ENCODE peak calls at places on chromosomes 16 and 17, in four cellular contexts. Q is K562, U is GM12878, J is WTC11. O is an unnamed sample.

GRCh38 chr17:71472809-71473789 is 647.7 kb upstream of the SOX9 start:
- DNase-seq in Q (peak), U (no peak), J (peak), O (peak)

GRCh38 chr16:66263168-66263972 is 103.1 kb upstream of the CDH5 start:
- DNase-seq in Q (no peak), U (no peak), J (no peak), O (no peak)

GRCh38 chr16:88747588-88748301 is 37.3 kb downstream of the PIEZO1 start:
- DNase-seq in Q (peak), U (no peak), J (peak), O (peak)

GRCh38 chr17:39631403-39631802 is 4.7 kb downstream of the PPP1R1B start:
- DNase-seq in Q (no peak), U (no peak), J (peak), O (no peak)

GRCh38 chr16:322476-323143 is 29.9 kb downstream of the AXIN1 start:
- DNase-seq in Q (no peak), U (no peak), J (no peak), O (no peak)

GRCh38 chr16:89616576-89617437 is 3.4 kb downstream of the DPEP1 start:
- DNase-seq in Q (no peak), U (no peak), J (no peak), O (no peak)

GRCh38 chr16:85465328-85466307 is 147.5 kb upstream of the GSE1 start:
- DNase-seq in Q (no peak), U (no peak), J (no peak), O (peak)

GRCh38 chr17:66129759-66130158 is 62.2 kb downstream of the CEP112 start:
- DNase-seq in Q (no peak), U (no peak), J (no peak), O (no peak)

GRCh38 chr16:57915811-57916479 is 55.0 kb downstream of the CNGB1 start:
- DNase-seq in Q (no peak), U (no peak), J (no peak), O (no peak)

GRCh38 chr16:75254359-75254837 is 3.0 kb upstream of the BCAR1 start:
- DNase-seq in Q (no peak), U (no peak), J (peak), O (no peak)

GRCh38 chr17:39935896-39936295 is 8.4 kb downstream of the LRRC3C start:
- DNase-seq in Q (no peak), U (no peak), J (no peak), O (no peak)

GRCh38 chr16:17437142-17437720 is 33.5 kb downstream of the XYLT1 start:
- DNase-seq in Q (no peak), U (no peak), J (no peak), O (no peak)

GRCh38 chr16:11835891-11836652 is 15.3 kb downstream of the RSL1D1 start:
- DNase-seq in Q (no peak), U (no peak), J (no peak), O (no peak)

GRCh38 chr17:9942885-9943284 is 37.8 kb upstream of the RCVRN start:
- DNase-seq in Q (no peak), U (no peak), J (no peak), O (no peak)

GRCh38 chr17:80970044-80970761 is 21.4 kb upstream of the CHMP6 start:
- DNase-seq in Q (peak), U (no peak), J (peak), O (no peak)

GRCh38 chr17:55114283-55114682 is 145.7 kb downstream of the STXBP4 start:
- DNase-seq in Q (no peak), U (no peak), J (no peak), O (no peak)

GRCh38 chr17:81926451-81927144 is 937 bp downstream of the MAFG start:
- DNase-seq in Q (peak), U (no peak), J (peak), O (peak)

GRCh38 chr16:82943371-82943770 is 316.6 kb downstream of the CDH13 start:
- DNase-seq in Q (no peak), U (no peak), J (no peak), O (no peak)

GRCh38 chr17:82170412-82170961 is 42.2 kb downstream of the CCDC57 start:
- DNase-seq in Q (peak), U (no peak), J (no peak), O (no peak)

GRCh38 chr16:81263470-81264200 is 25.1 kb downstream of the BCO1 start:
- DNase-seq in Q (no peak), U (no peak), J (no peak), O (no peak)

GRCh38 chr16:89922884-89923639 is at the start of gene TUBB3:
- DNase-seq in Q (peak), U (no peak), J (peak), O (peak)

GRCh38 chr17:43671075-43671692 is 9.5 kb upstream of the MEOX1 start:
- DNase-seq in Q (no peak), U (peak), J (no peak), O (no peak)

GRCh38 chr17:63961355-63962207 is 11.1 kb downstream of the SCN4A start:
- DNase-seq in Q (peak), U (no peak), J (peak), O (peak)

GRCh38 chr17:12964840-12965239 is 53.0 kb downstream of the ELAC2 start:
- DNase-seq in Q (no peak), U (no peak), J (no peak), O (no peak)

GRCh38 chr16:58458634-58459343 is 41.2 kb upstream of the NDRG4 start:
- DNase-seq in Q (no peak), U (no peak), J (no peak), O (no peak)

GRCh38 chr16:85472514-85472913 is 140.6 kb upstream of the GSE1 start:
- DNase-seq in Q (no peak), U (no peak), J (no peak), O (no peak)

GRCh38 chr17:56499799-56500388 is 93.6 kb upstream of the NOG start:
- DNase-seq in Q (peak), U (no peak), J (no peak), O (peak)

GRCh38 chr16:89574681-89575246 is 794 bp upstream of the CPNE7 start:
- DNase-seq in Q (peak), U (no peak), J (peak), O (no peak)

GRCh38 chr17:49574945-49575523 is 637 bp upstream of the NXPH3 start:
- DNase-seq in Q (no peak), U (no peak), J (no peak), O (no peak)

GRCh38 chr17:48011405-48012150 is 26.0 kb downstream of the COPZ2 start:
- DNase-seq in Q (peak), U (no peak), J (peak), O (peak)
- TF ChIP-seq NR2C2 in Q (no peak), U (no peak), J (no peak), O (no peak)

GRCh38 chr17:72616457-72616856 is 476.0 kb downstream of the SLC39A11 start:
- DNase-seq in Q (no peak), U (no peak), J (no peak), O (no peak)

GRCh38 chr17:72615627-72615991 is 476.9 kb downstream of the SLC39A11 start:
- DNase-seq in Q (no peak), U (no peak), J (no peak), O (no peak)

GRCh38 chr17:72614476-72614870 is 478.0 kb downstream of the SLC39A11 start:
- DNase-seq in Q (no peak), U (no peak), J (no peak), O (no peak)

GRCh38 chr17:72613411-72614292 is 478.8 kb downstream of the SLC39A11 start:
- DNase-seq in Q (no peak), U (no peak), J (no peak), O (no peak)

DNA sequence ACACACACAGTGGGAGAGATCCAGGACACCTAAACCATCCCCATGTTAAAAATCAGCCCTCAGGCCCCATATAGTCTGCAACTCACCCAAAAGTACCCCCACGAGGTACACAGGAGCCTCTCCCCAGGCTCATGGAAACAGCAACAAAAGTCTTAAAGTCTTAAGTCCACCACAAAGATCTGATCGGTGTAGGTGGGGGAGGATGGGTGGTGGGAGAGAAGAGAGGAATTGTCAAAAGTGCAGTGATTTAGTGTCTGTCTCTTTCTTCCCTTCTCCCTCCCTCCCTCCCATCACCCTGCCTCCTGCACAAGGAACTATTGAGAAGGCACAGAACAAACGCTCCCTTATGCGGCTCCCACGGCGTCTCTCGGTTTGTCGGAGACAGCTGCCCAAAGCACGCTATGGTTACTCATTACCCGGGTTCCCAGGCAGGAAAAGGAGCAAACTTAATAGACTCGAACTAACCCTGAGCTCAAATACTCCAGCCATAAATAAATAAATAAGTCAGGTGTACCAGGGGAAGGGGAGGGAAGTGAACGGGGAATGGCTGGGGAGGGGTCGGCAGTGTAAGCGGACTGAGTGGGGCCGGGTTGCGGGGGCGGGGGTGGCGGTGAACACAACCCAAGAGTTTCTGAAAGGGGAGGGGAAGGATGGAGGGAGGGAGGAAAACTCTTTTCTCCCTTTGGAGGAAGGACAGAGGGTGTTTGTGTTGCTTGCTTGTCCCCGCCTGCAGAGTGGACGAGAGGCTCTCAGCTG is 477.4 kb downstream of the SLC39A11 start:
- DNase-seq in Q (no peak), U (no peak), J (peak), O (peak)
- TF ChIP-seq USF2 in Q (no peak), U (no peak), J (no peak), O (no peak)

GRCh38 chr16:69481901-69482341 is 57.5 kb downstream of the CYB5B start:
- DNase-seq in Q (peak), U (no peak), J (no peak), O (no peak)
- TF ChIP-seq NR2C2 in Q (no peak), U (no peak), J (no peak), O (no peak)

GRCh38 chr17:28404007-28404406 is 2.0 kb downstream of the SLC46A1 start:
- DNase-seq in Q (no peak), U (no peak), J (no peak), O (no peak)

GRCh38 chr17:28404461-28404811 is 1.6 kb downstream of the SLC46A1 start:
- DNase-seq in Q (no peak), U (no peak), J (no peak), O (no peak)

GRCh38 chr17:28402224-28402630 is 3.8 kb downstream of the SLC46A1 start:
- DNase-seq in Q (no peak), U (no peak), J (no peak), O (no peak)

GRCh38 chr17:28404812-28405570 is 1.0 kb downstream of the SLC46A1 start:
- DNase-seq in Q (no peak), U (no peak), J (no peak), O (peak)

GRCh38 chr17:28402844-28403243 is 3.2 kb downstream of the SLC46A1 start:
- DNase-seq in Q (no peak), U (no peak), J (no peak), O (no peak)
- TF ChIP-seq USF2 in Q (no peak), U (no peak), J (no peak), O (no peak)

GRCh38 chr17:2085648-2085949 is 30.7 kb downstream of the HIC1 start:
- DNase-seq in Q (no peak), U (no peak), J (no peak), O (no peak)

GRCh38 chr17:2086306-2086705 is 31.4 kb downstream of the HIC1 start:
- DNase-seq in Q (no peak), U (no peak), J (no peak), O (no peak)

GRCh38 chr17:2083613-2084128 is 28.8 kb downstream of the HIC1 start:
- DNase-seq in Q (peak), U (peak), J (no peak), O (peak)

GRCh38 chr17:2084129-2084765 is 29.3 kb downstream of the HIC1 start:
- DNase-seq in Q (peak), U (no peak), J (no peak), O (no peak)

DNA sequence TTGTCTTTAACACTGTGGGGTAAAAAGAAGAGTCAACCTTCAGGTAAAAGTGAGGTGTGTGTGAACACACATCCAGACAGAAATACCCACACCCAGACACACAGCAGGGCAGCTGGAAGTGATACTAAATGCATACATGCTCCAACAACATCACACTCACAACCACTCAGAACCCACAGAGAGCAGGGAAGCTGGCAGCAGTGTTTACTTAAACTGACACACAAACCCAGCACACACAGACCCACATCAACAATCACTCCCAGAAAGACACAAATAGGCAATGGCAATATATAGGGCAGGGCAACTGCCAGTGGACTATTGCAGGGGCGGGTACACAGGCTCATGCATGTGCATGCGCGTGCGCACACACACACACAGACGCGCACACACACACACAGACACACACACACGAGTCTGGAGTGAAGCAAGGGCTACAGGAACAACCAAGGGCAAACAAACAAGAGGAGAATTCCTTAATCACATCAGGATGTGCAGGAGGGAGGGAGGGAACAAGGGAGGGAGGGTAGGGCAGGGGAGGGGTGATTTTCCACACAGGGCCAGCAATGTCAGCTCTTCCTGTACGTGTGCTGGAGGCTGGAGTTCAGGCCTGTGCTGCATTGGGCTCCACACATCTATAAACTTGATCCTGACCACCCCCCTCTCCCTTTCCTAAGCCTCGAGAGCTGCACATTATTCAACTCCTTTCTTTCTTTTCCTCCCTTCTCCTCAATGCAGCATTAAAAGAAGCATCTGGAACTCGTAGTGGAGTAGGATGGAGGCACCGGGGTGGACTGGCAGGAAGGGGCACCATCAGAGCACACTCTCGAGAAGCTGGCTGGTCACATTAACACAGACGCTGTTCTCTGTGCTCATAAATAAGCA is 30.1 kb downstream of the HIC1 start:
- DNase-seq in Q (no peak), U (no peak), J (no peak), O (peak)
- TF ChIP-seq NR2C2 in Q (no peak), U (no peak), J (no peak), O (no peak)

GRCh38 chr17:75271955-75272847 is 1.2 kb upstream of the MIF4GD start:
- DNase-seq in Q (peak), U (no peak), J (no peak), O (no peak)

GRCh38 chr17:75270966-75271232 is at the start of gene MIF4GD:
- DNase-seq in Q (no peak), U (no peak), J (no peak), O (no peak)

GRCh38 chr17:75271233-75271954 is 363 bp upstream of the MIF4GD start:
- DNase-seq in Q (peak), U (no peak), J (peak), O (peak)

GRCh38 chr17:75272848-75273184 is 1.8 kb upstream of the MIF4GD start:
- DNase-seq in Q (peak), U (no peak), J (no peak), O (no peak)

GRCh38 chr17:75273968-75274708 is 3.1 kb upstream of the MIF4GD start:
- DNase-seq in Q (peak), U (no peak), J (no peak), O (no peak)
- TF ChIP-seq USF2 in Q (no peak), U (no peak), J (no peak), O (no peak)

GRCh38 chr16:26569793-26570192 is 496.9 kb upstream of the C16orf82 start:
- DNase-seq in Q (no peak), U (no peak), J (peak), O (peak)
- TF ChIP-seq NR2C2 in Q (no peak), U (no peak), J (no peak), O (no peak)

O was measured in HepG2.